ENCODE peak calls at places on chromosomes 11 and 22, in four cellular contexts. K is AG10803, U is mesenchymal stem cell, Q is RPMI8226. X is an unnamed sample.

GRCh38 chr11:19199037-19199436 is 2.7 kb downstream of the CSRP3 start:
- DNase-seq in U (no peak), K (no peak), Q (no peak), X (no peak)

GRCh38 chr11:73406131-73406530 is 29.9 kb downstream of the RELT start:
- DNase-seq in K (no peak), U (no peak), Q (no peak), X (no peak)

GRCh38 chr22:30855677-30856518 is 112.7 kb downstream of the MORC2 start:
- DNase-seq in U (no peak), K (no peak), Q (no peak), X (no peak)

GRCh38 chr22:49676783-49677494 is 150.7 kb downstream of the BRD1 start:
- DNase-seq in K (no peak), U (no peak), Q (no peak), X (no peak)

GRCh38 chr11:122723106-122723505 is 67.6 kb downstream of the UBASH3B start:
- DNase-seq in K (no peak), U (no peak), Q (no peak), X (no peak)

GRCh38 chr11:102390667-102391449 is 43.8 kb downstream of the BIRC2 start:
- DNase-seq in Q (peak; percentile 75), K (peak; percentile 67), U (peak; percentile 71), X (peak; percentile 74)

GRCh38 chr11:114063149-114063828 is 3.8 kb downstream of the ZBTB16 start:
- DNase-seq in Q (no peak), K (no peak), U (no peak), X (no peak)

GRCh38 chr11:94504689-94505293 is 7.5 kb upstream of the C11orf97 start:
- DNase-seq in U (peak; percentile 62), Q (peak; percentile 59), K (peak; percentile 59), X (peak; percentile 64)

GRCh38 chr11:16469968-16470367 is 113.6 kb upstream of the SOX6 start:
- DNase-seq in K (no peak), U (no peak), Q (no peak), X (no peak)

X was measured in OCI-LY7.